ENCODE peak calls at places on chromosomes 6 and 20, in ten cellular contexts. R, V, I, C, P, B, H, N, L and Z are unnamed samples.

GRCh38 chr6:56713285-56713684 is 70.6 kb upstream of the DST start:
- DNase-seq in L (no peak), C (no peak), H (no peak), B (no peak), I (no peak), R (peak), P (no peak), N (peak), V (peak), Z (no peak)

GRCh38 chr20:47493175-47493953 is 8.3 kb upstream of the NCOA3 start:
- DNase-seq in N (peak), P (peak), C (peak), L (peak), V (peak), I (peak), H (peak), R (peak), B (no peak), Z (peak)

GRCh38 chr6:32132110-32132509 is 2.0 kb upstream of the FKBPL start:
- DNase-seq in N (no peak), I (no peak), V (no peak), B (no peak), H (peak), P (no peak), R (no peak), C (no peak), L (no peak), Z (no peak)

GRCh38 chr20:31517373-31517772 is 3.1 kb downstream of the HM13 start:
- DNase-seq in R (peak), V (peak), H (peak), B (peak), L (peak), C (peak), I (peak), N (peak), P (peak), Z (no peak)

GRCh38 chr6:115972679-115973078 is 88.0 kb downstream of the FRK start:
- DNase-seq in I (no peak), C (no peak), V (no peak), L (no peak), N (no peak), B (no peak), R (no peak), P (no peak), H (no peak), Z (no peak)

GRCh38 chr6:159137715-159138114 is 31.5 kb upstream of the FNDC1 start:
- DNase-seq in I (no peak), R (no peak), N (no peak), V (no peak), H (no peak), L (no peak), P (no peak), B (no peak), C (no peak), Z (no peak)

GRCh38 chr6:79657238-79657637 is 26.1 kb downstream of the SH3BGRL2 start:
- DNase-seq in B (no peak), L (no peak), R (no peak), P (no peak), N (no peak), H (no peak), C (no peak), I (no peak), V (no peak), Z (no peak)

GRCh38 chr20:60172306-60172984 is 214.2 kb downstream of the CDH26 start:
- DNase-seq in I (no peak), H (no peak), L (no peak), V (no peak), P (no peak), B (no peak), N (peak), R (no peak), C (no peak), Z (no peak)

GRCh38 chr6:57217270-57217669 is 4.8 kb downstream of the RAB23 start:
- DNase-seq in N (no peak), I (no peak), C (no peak), L (no peak), B (no peak), H (no peak), P (no peak), V (no peak), R (no peak), Z (no peak)

GRCh38 chr6:144844596-144844995 is 559.5 kb downstream of the UTRN start:
- DNase-seq in H (no peak), V (no peak), B (no peak), C (no peak), P (peak), I (no peak), R (no peak), L (no peak), N (no peak), Z (no peak)

GRCh38 chr6:163149535-163149848 is 265.0 kb upstream of the QKI start:
- DNase-seq in P (no peak), L (no peak), I (no peak), V (no peak), B (no peak), N (no peak), R (no peak), H (no peak), C (no peak), Z (no peak)

GRCh38 chr6:33827546-33828451 is 24.0 kb upstream of the MLN start:
- DNase-seq in L (no peak), V (no peak), N (peak), B (no peak), I (no peak), P (peak), R (no peak), C (no peak), H (no peak), Z (no peak)